ENCODE peak calls at places on chromosomes 11 and 22, in ten cellular contexts. U is A673, B is testis, L is tibial nerve, V is cardiac muscle cell, S is Panc1, M is bronchial epithelial cell, X is gastrocnemius medialis, Z is HFF-Myc, Q is dorsolateral prefrontal cortex. C is an unnamed sample.

GRCh38 chr22:32421484-32421883 is 9.4 kb upstream of the RTCB start:
- DNase-seq in U (no peak), B (no peak), L (no peak), V (no peak), S (no peak), M (peak), X (no peak), Z (no peak), Q (no peak), C (no peak)

GRCh38 chr11:130071211-130071712 is 1.6 kb downstream of the APLP2 start:
- DNase-seq in U (no peak), B (no peak), L (no peak), V (peak), S (no peak), M (peak), X (no peak), Z (no peak), Q (no peak), C (no peak)

GRCh38 chr22:37544955-37545702 is 15.2 kb upstream of the CDC42EP1 start:
- DNase-seq in U (peak), B (peak), L (peak), V (peak), S (no peak), M (peak), X (peak), Z (no peak), Q (peak), C (no peak)

GRCh38 chr22:32987081-32987631 is 71.0 kb downstream of the SYN3 start:
- DNase-seq in U (peak), B (no peak), L (no peak), V (no peak), S (no peak), M (peak), X (peak), Z (no peak), Q (no peak), C (peak)

GRCh38 chr11:59602432-59602831 is 13.1 kb downstream of the OSBP start:
- DNase-seq in U (no peak), B (no peak), L (no peak), V (no peak), S (no peak), M (no peak), X (no peak), Z (no peak), Q (no peak), C (no peak)

GRCh38 chr11:59894616-59895015 is 16.0 kb downstream of the OOSP3 start:
- DNase-seq in U (no peak), B (no peak), L (no peak), V (no peak), S (no peak), M (peak), X (no peak), Z (no peak), Q (no peak), C (no peak)

GRCh38 chr22:49760630-49761571 is 66.8 kb downstream of the BRD1 start:
- DNase-seq in U (no peak), B (no peak), L (no peak), V (no peak), S (no peak), M (peak), X (peak), Z (no peak), Q (no peak), C (no peak)

GRCh38 chr11:95256204-95256819 is 25.3 kb upstream of the SESN3 start:
- DNase-seq in U (no peak), B (no peak), L (no peak), V (no peak), S (no peak), M (peak), X (no peak), Z (no peak), Q (no peak), C (no peak)

GRCh38 chr11:75513250-75513649 is 12.5 kb downstream of the GDPD5 start:
- DNase-seq in U (no peak), B (no peak), L (no peak), V (no peak), S (no peak), M (peak), X (no peak), Z (no peak), Q (no peak), C (no peak)

GRCh38 chr11:119728226-119728626 is 774 bp downstream of the NECTIN1 start:
- DNase-seq in U (no peak), B (no peak), L (no peak), V (peak), S (no peak), M (no peak), X (no peak), Z (no peak), Q (no peak), C (no peak)

GRCh38 chr22:44623771-44624510 is 78.1 kb upstream of the PRR5 start:
- DNase-seq in U (peak), B (peak), L (no peak), V (peak), S (no peak), M (peak), X (no peak), Z (no peak), Q (no peak), C (no peak)

DNA sequence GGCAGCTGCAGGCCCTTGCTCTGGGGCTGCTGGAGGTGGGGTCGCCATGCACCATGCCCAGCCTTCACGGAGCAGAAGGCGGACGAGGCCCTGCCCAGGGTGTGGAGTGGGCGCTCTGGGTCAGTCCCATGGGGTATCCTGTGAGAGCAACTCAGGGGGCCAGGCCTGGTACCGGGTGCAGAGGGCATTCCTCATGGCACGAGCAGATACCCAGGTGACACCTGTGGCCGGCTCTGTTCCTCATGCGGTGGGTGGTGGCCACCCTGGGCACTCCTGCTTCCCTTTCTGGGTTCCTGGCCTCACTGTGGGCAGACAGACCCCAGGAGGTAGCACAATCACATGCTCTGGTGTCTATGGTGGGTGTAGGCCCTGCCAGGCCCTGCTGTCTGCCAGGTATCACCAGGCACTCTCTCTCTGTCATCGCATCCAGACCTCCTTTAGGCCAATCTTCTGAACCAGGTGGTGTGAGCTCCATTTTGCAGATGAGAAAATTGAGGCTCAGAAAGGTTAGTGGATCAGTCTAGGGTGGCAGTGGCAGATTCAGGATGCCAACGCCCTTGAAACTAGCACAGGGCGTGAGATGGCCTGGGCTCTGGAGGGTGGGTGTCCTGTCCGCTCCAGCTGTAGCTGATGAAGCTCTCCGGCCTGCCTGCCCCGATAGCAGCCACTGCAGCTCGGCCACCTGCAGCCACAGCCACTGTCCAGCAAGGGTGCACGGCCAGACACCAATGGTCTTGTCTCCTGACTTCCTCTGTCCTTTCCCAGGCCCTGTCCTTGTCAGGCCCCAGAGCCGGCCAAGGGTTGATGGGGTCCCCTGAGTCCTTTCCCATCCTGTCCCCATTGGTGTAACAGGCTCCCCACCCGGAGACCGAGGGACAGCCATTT is 15.1 kb downstream of the DGKZ start:
- DNase-seq in U (no peak), B (no peak), L (no peak), V (no peak), S (no peak), M (no peak), X (no peak), Z (no peak), Q (no peak), C (no peak)
- H3K4me3 ChIP-seq in U (no peak), B (no peak), L (no peak), V (no peak), S (no peak), M (no peak), X (peak), Z (no peak), Q (peak), C (no peak)

GRCh38 chr11:73859671-73860070 is 17.0 kb downstream of the COA4 start:
- DNase-seq in U (no peak), B (no peak), L (no peak), V (no peak), S (no peak), M (no peak), X (no peak), Z (no peak), Q (no peak), C (no peak)
- TF ChIP-seq CTCF in U (no peak), B (no peak), L (no peak), V (no peak), S (no peak), M (no peak), X (no peak), Z (no peak), Q (no peak), C (no peak)

DNA sequence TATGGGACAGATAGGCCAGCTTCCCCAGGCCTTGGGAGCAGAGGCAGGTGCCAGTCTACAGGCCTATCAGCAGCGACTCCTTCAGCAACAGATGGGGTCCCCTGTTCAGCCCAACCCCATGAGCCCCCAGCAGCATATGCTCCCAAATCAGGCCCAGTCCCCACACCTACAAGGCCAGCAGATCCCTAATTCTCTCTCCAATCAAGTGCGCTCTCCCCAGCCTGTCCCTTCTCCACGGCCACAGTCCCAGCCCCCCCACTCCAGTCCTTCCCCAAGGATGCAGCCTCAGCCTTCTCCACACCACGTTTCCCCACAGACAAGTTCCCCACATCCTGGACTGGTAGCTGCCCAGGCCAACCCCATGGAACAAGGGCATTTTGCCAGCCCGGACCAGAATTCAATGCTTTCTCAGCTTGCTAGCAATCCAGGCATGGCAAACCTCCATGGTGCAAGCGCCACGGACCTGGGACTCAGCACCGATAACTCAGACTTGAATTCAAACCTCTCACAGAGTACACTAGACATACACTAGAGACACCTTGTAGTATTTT is 26.6 kb upstream of the L3MBTL2 start:
- DNase-seq in U (no peak), B (peak), L (peak), V (no peak), S (no peak), M (no peak), X (peak), Z (no peak), Q (peak), C (no peak)
- H3K4me3 ChIP-seq in U (no peak), B (no peak), L (no peak), V (no peak), S (no peak), M (no peak), X (no peak), Z (no peak), Q (no peak), C (no peak)

GRCh38 chr22:35627267-35628041 is 10.3 kb upstream of the MB start:
- DNase-seq in U (peak), B (peak), L (peak), V (peak), S (peak), M (peak), X (peak), Z (peak), Q (peak), C (peak)
- TF ChIP-seq CTCF in U (peak), B (no peak), L (peak), V (peak), S (peak), M (peak), X (peak), Z (peak), Q (peak), C (peak)

C was measured in AG09309.